ENCODE peak calls at places on chromosome 7, in seven cellular contexts. D, U, T, F, G, L and V are unnamed samples.

GRCh38 chr7:99562114-99562784 is 3.8 kb downstream of the ZNF655 start:
- DNase-seq in D (no peak), U (no peak), T (no peak), F (peak; percentile 27), G (no peak), L (no peak), V (no peak)

GRCh38 chr7:148395990-148396716 is 194.4 kb upstream of the C7orf33 start:
- DNase-seq in D (no peak), U (no peak), T (no peak), F (no peak), G (no peak), L (no peak), V (no peak)

GRCh38 chr7:2313450-2314208 is 612 bp downstream of the SNX8 start:
- DNase-seq in D (no peak), U (no peak), T (peak; percentile 48), F (peak; percentile 55), G (no peak), L (no peak), V (no peak)

GRCh38 chr7:24494832-24495231 is 78.4 kb upstream of the PALS2 start:
- DNase-seq in D (no peak), U (no peak), T (no peak), F (no peak), G (no peak), L (no peak), V (no peak)

GRCh38 chr7:100169147-100169850 is 882 bp upstream of the GAL3ST4 start:
- DNase-seq in D (no peak), U (no peak), T (no peak), F (no peak), G (no peak), L (no peak), V (no peak)

GRCh38 chr7:110960811-110961210 is 130.1 kb upstream of the LRRN3 start:
- DNase-seq in D (no peak), U (no peak), T (no peak), F (no peak), G (no peak), L (no peak), V (no peak)

GRCh38 chr7:37109016-37109415 is 339.6 kb downstream of the ELMO1 start:
- DNase-seq in D (no peak), U (no peak), T (no peak), F (no peak), G (no peak), L (no peak), V (no peak)

GRCh38 chr7:104862719-104863118 is 151.3 kb upstream of the KMT2E start:
- DNase-seq in D (no peak), U (no peak), T (peak; percentile 67), F (peak; percentile 46), G (no peak), L (no peak), V (no peak)